ENCODE peak calls at places on chromosomes 3 and 15, in eight cellular contexts. G is lung; A is fibroblast of mammary gland; D is uterus; J is astrocyte of the cerebellum; M is psoas muscle; Q is bronchial epithelial cell; I is CD8-positive, alpha-beta memory T cell. N is an unnamed sample.

GRCh38 chr3:21747376-21747775 is 3.6 kb downstream of the ZNF385D start:
- DNase-seq in I (no peak), G (no peak), J (no peak), D (no peak), M (no peak), Q (peak), A (peak), N (no peak)

GRCh38 chr3:119301001-119301400 is 6.8 kb downstream of the ARHGAP31 start:
- DNase-seq in I (no peak), D (no peak), J (no peak), A (no peak), G (no peak), M (no peak), Q (no peak), N (no peak)

GRCh38 chr3:132135628-132136333 is 101.0 kb upstream of the CPNE4 start:
- DNase-seq in M (no peak), Q (peak), I (no peak), J (peak), D (no peak), A (peak), G (no peak), N (no peak)

GRCh38 chr3:46098319-46098761 is 71.1 kb upstream of the XCR1 start:
- DNase-seq in G (peak), J (peak), Q (peak), D (peak), A (peak), I (peak), M (peak), N (peak)

GRCh38 chr15:47422901-47423300 is 294.4 kb upstream of the SEMA6D start:
- DNase-seq in I (no peak), G (no peak), Q (peak), M (no peak), A (peak), D (no peak), J (no peak), N (no peak)

GRCh38 chr3:69925506-69925905 is 74.0 kb upstream of the SAMMSON start:
- DNase-seq in I (no peak), J (no peak), G (no peak), M (no peak), D (no peak), Q (no peak), A (peak), N (no peak)

GRCh38 chr15:41942886-41943285 is 29.5 kb downstream of the EHD4 start:
- DNase-seq in J (no peak), I (no peak), Q (no peak), G (no peak), D (no peak), M (no peak), A (no peak), N (no peak)

GRCh38 chr15:41183580-41183979 is 47.0 kb downstream of the EXD1 start:
- DNase-seq in J (no peak), G (no peak), Q (no peak), M (no peak), D (no peak), I (no peak), A (no peak), N (no peak)

GRCh38 chr15:92947071-92947730 is 47.1 kb downstream of the CHD2 start:
- DNase-seq in A (no peak), G (no peak), I (no peak), J (no peak), M (no peak), D (no peak), Q (no peak), N (no peak)

GRCh38 chr15:58886921-58887320 is 46.6 kb downstream of the SLTM start:
- DNase-seq in Q (no peak), A (no peak), M (no peak), G (no peak), J (no peak), I (no peak), D (no peak), N (no peak)

GRCh38 chr15:58880320-58880719 is 53.2 kb downstream of the SLTM start:
- DNase-seq in J (no peak), G (no peak), I (no peak), M (no peak), Q (no peak), D (no peak), A (no peak), N (no peak)

GRCh38 chr15:58877999-58878825 is 55.3 kb downstream of the SLTM start:
- DNase-seq in I (no peak), D (no peak), J (no peak), Q (no peak), G (no peak), M (no peak), A (no peak), N (no peak)

GRCh38 chr15:58876306-58876705 is 57.2 kb downstream of the SLTM start:
- DNase-seq in J (no peak), Q (no peak), D (no peak), I (no peak), A (no peak), M (no peak), G (no peak), N (no peak)

DNA sequence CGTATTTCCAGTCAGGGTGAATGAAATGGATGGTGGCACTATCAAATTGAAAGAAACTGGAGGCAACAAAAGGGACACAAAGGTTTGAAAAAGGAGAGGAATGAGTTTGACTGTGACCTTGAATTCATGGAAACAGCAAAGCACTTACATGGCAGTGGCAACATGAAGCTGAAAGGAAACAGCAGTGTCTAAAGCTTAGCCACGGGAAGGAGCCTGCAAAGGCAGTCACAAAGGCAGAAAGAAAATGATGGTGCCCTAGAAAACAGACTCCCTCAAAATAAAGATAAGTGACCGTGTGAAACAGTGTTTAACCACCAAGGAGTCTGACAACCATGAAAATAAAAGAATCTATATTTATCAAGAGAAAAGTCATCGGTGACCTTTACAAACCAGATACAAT is 51.2 kb downstream of the SLTM start:
- DNase-seq in Q (no peak), J (no peak), A (no peak), D (no peak), G (no peak), M (no peak), I (no peak), N (no peak)
- H3K4me3 ChIP-seq in Q (no peak), J (no peak), A (no peak), D (no peak), G (no peak), M (no peak), I (no peak), N (no peak)

GRCh38 chr15:63523306-63523990 is 19.1 kb downstream of the USP3 start:
- DNase-seq in G (no peak), D (no peak), I (no peak), M (no peak), A (no peak), Q (no peak), J (no peak), N (no peak)

GRCh38 chr15:63528138-63528659 is 23.8 kb downstream of the USP3 start:
- DNase-seq in Q (no peak), I (no peak), J (no peak), A (no peak), M (no peak), D (no peak), G (no peak), N (no peak)

GRCh38 chr15:63522143-63522531 is 17.7 kb downstream of the USP3 start:
- DNase-seq in Q (peak), G (no peak), J (no peak), M (no peak), A (peak), I (no peak), D (no peak), N (no peak)

GRCh38 chr15:63521405-63522142 is 17.2 kb downstream of the USP3 start:
- DNase-seq in M (no peak), D (no peak), I (no peak), A (peak), Q (no peak), G (no peak), J (no peak), N (no peak)

DNA sequence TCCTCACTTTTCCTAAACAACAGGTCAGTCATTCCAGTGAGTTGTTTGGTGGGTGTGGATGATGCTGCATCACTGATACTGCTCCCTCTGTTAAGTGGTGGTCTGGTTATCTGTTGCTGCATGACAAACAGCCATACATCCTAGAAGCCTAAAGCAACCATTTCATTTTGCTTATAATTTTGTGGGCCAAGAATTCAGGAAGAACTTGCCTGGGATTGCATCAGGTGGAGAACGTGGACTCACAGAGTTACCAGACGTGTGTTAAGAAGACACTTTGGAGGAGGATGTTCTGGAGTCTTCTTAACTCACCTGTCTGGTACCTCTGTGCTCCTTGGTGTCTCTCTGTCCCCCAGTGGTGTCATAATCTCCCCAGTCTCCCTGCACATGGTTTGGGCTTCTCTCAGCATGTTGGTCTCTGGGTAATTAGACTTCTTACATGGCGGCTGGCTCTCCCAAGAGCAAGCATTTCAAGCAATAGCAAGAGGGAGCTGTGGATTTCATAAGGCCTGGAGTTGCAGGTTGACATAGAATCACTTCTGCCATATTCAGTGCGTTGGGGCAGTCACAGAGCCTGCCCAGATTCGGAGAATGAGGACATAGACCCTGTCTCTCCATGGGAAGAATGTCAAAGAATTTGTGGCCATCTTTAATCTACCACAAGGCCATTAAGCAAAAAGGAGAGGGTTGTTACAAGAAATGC is 20.1 kb downstream of the USP3 start:
- DNase-seq in Q (no peak), M (no peak), J (no peak), A (no peak), G (no peak), I (no peak), D (no peak), N (no peak)
- H3K4me3 ChIP-seq in Q (no peak), M (no peak), J (no peak), A (no peak), G (no peak), I (no peak), D (no peak), N (no peak)

DNA sequence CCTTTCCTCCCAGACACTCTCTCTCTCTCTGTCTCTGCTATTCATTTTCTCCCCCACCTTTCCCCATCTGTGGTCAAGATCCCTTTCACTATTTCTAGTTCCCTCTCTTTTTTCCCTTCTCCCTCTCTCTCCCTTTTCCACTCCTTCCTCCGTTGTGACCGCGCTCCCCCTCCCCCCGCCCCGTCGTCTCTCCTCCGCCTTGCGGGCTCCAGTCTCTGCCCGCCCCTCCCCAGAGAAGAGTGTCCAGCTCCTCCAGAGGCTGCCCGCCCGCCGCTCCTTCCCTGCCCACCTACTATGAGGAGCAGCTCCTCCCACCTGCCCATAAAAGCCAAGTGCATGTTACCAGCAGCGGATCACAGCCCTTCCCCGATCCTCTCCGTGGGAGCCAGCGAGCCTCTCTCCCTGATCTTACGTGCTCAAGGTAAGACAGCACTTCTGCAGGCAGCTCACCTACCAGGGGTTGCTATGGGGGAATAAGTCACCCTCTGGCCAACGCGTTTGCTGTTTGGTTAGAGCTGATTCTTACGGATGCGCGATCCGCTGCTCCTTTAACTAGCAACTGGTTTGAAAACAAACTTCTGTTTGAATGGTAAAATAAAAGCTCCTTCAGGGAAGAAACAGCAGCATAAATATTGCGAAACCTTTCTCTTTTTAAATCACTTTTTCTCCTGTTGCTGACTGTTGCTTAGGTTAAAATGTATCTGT is at the start of gene COL8A1:
- DNase-seq in I (no peak), A (peak), G (peak), M (peak), D (peak), Q (peak), J (peak), N (peak)
- H3K4me3 ChIP-seq in I (no peak), A (peak), G (peak), M (peak), D (peak), Q (peak), J (peak), N (peak)

GRCh38 chr15:33313491-33313890 is 2.7 kb downstream of the RYR3 start:
- DNase-seq in Q (peak), M (no peak), J (no peak), I (no peak), A (no peak), D (no peak), G (no peak), N (no peak)

GRCh38 chr15:33314115-33314514 is 3.3 kb downstream of the RYR3 start:
- DNase-seq in G (no peak), A (no peak), D (no peak), Q (no peak), I (no peak), M (no peak), J (no peak), N (no peak)

GRCh38 chr15:33310481-33311311 is at the start of gene RYR3:
- DNase-seq in I (no peak), G (no peak), J (no peak), M (peak), D (peak), Q (peak), A (peak), N (peak)

GRCh38 chr15:33309602-33310276 is 1.0 kb upstream of the RYR3 start:
- DNase-seq in D (peak), G (no peak), J (no peak), A (peak), Q (peak), I (no peak), M (peak), N (no peak)

GRCh38 chr15:33311312-33311971 is 675 bp downstream of the RYR3 start:
- DNase-seq in M (peak), I (no peak), D (peak), G (no peak), A (no peak), Q (no peak), J (no peak), N (no peak)
- H3K4me3 ChIP-seq in M (peak), I (no peak), D (peak), G (no peak), A (no peak), Q (no peak), J (peak), N (peak)